ENCODE peak calls at places on chromosomes 12 and 14, in ten cellular contexts. One of them, this sample, is unnamed.

GRCh38 chr12:106774808-106775524 is 484 bp downstream of the RIC8B start:
- ATAC-seq in gastroesophageal sphincter: no peak
- ATAC-seq in central memory CD8-positive, alpha-beta T cell: peak; percentile 16
- ATAC-seq in activated naive CD8-positive, alpha-beta T cell treated with anti-CD3 and anti-CD28 coated beads, Interleukin-2, amount 50 U/mL, for 24 hours: peak; percentile 22
- ATAC-seq in pancreas: no peak
- ATAC-seq in memory B cell: no peak
- ATAC-seq in IMR-90: peak; percentile 27
- ATAC-seq in activated CD4-positive, alpha-beta T cell treated with anti-CD3 and anti-CD28 coated beads for 36 hours: peak; percentile 18
- ATAC-seq in heart left ventricle: no peak
- ATAC-seq in CD4-positive, CD25-positive, alpha-beta regulatory T cell: peak; percentile 2
- ATAC-seq in this sample: peak; percentile 3

GRCh38 chr12:91931110-91931509 is 214.5 kb downstream of the BTG1 start:
- ATAC-seq in gastroesophageal sphincter: peak; percentile 61
- ATAC-seq in central memory CD8-positive, alpha-beta T cell: no peak
- ATAC-seq in activated naive CD8-positive, alpha-beta T cell treated with anti-CD3 and anti-CD28 coated beads, Interleukin-2, amount 50 U/mL, for 24 hours: no peak
- ATAC-seq in pancreas: peak; percentile 87
- ATAC-seq in memory B cell: no peak
- ATAC-seq in IMR-90: no peak
- ATAC-seq in activated CD4-positive, alpha-beta T cell treated with anti-CD3 and anti-CD28 coated beads for 36 hours: no peak
- ATAC-seq in heart left ventricle: peak; percentile 39
- ATAC-seq in CD4-positive, CD25-positive, alpha-beta regulatory T cell: no peak
- ATAC-seq in this sample: peak; percentile 97

GRCh38 chr12:124695861-124696260 is 128.4 kb upstream of the NCOR2 start:
- ATAC-seq in gastroesophageal sphincter: no peak
- ATAC-seq in central memory CD8-positive, alpha-beta T cell: no peak
- ATAC-seq in activated naive CD8-positive, alpha-beta T cell treated with anti-CD3 and anti-CD28 coated beads, Interleukin-2, amount 50 U/mL, for 24 hours: no peak
- ATAC-seq in pancreas: peak; percentile 36
- ATAC-seq in memory B cell: no peak
- ATAC-seq in IMR-90: no peak
- ATAC-seq in activated CD4-positive, alpha-beta T cell treated with anti-CD3 and anti-CD28 coated beads for 36 hours: no peak
- ATAC-seq in heart left ventricle: peak; percentile 43
- ATAC-seq in CD4-positive, CD25-positive, alpha-beta regulatory T cell: no peak
- ATAC-seq in this sample: no peak

GRCh38 chr12:57142121-57142520 is 5.3 kb downstream of the LRP1-AS start:
- ATAC-seq in gastroesophageal sphincter: peak; percentile 54
- ATAC-seq in central memory CD8-positive, alpha-beta T cell: no peak
- ATAC-seq in activated naive CD8-positive, alpha-beta T cell treated with anti-CD3 and anti-CD28 coated beads, Interleukin-2, amount 50 U/mL, for 24 hours: no peak
- ATAC-seq in pancreas: peak; percentile 18
- ATAC-seq in memory B cell: no peak
- ATAC-seq in IMR-90: no peak
- ATAC-seq in activated CD4-positive, alpha-beta T cell treated with anti-CD3 and anti-CD28 coated beads for 36 hours: no peak
- ATAC-seq in heart left ventricle: peak; percentile 64
- ATAC-seq in CD4-positive, CD25-positive, alpha-beta regulatory T cell: no peak
- ATAC-seq in this sample: no peak

GRCh38 chr12:14007638-14008037 is 26.2 kb upstream of the GRIN2B start:
- ATAC-seq in gastroesophageal sphincter: no peak
- ATAC-seq in central memory CD8-positive, alpha-beta T cell: no peak
- ATAC-seq in activated naive CD8-positive, alpha-beta T cell treated with anti-CD3 and anti-CD28 coated beads, Interleukin-2, amount 50 U/mL, for 24 hours: no peak
- ATAC-seq in pancreas: no peak
- ATAC-seq in memory B cell: no peak
- ATAC-seq in IMR-90: no peak
- ATAC-seq in activated CD4-positive, alpha-beta T cell treated with anti-CD3 and anti-CD28 coated beads for 36 hours: no peak
- ATAC-seq in heart left ventricle: no peak
- ATAC-seq in CD4-positive, CD25-positive, alpha-beta regulatory T cell: no peak
- ATAC-seq in this sample: no peak

GRCh38 chr12:15899282-15899870 is 11.8 kb upstream of the DERA start:
- ATAC-seq in gastroesophageal sphincter: no peak
- ATAC-seq in central memory CD8-positive, alpha-beta T cell: no peak
- ATAC-seq in activated naive CD8-positive, alpha-beta T cell treated with anti-CD3 and anti-CD28 coated beads, Interleukin-2, amount 50 U/mL, for 24 hours: no peak
- ATAC-seq in pancreas: peak; percentile 74
- ATAC-seq in memory B cell: peak; percentile 66
- ATAC-seq in IMR-90: no peak
- ATAC-seq in activated CD4-positive, alpha-beta T cell treated with anti-CD3 and anti-CD28 coated beads for 36 hours: no peak
- ATAC-seq in heart left ventricle: no peak
- ATAC-seq in CD4-positive, CD25-positive, alpha-beta regulatory T cell: peak; percentile 50
- ATAC-seq in this sample: peak; percentile 46

GRCh38 chr12:10197879-10198278 is 14.8 kb upstream of the GABARAPL1 start:
- ATAC-seq in gastroesophageal sphincter: no peak
- ATAC-seq in central memory CD8-positive, alpha-beta T cell: no peak
- ATAC-seq in activated naive CD8-positive, alpha-beta T cell treated with anti-CD3 and anti-CD28 coated beads, Interleukin-2, amount 50 U/mL, for 24 hours: no peak
- ATAC-seq in pancreas: no peak
- ATAC-seq in memory B cell: no peak
- ATAC-seq in IMR-90: no peak
- ATAC-seq in activated CD4-positive, alpha-beta T cell treated with anti-CD3 and anti-CD28 coated beads for 36 hours: no peak
- ATAC-seq in heart left ventricle: no peak
- ATAC-seq in CD4-positive, CD25-positive, alpha-beta regulatory T cell: no peak
- ATAC-seq in this sample: no peak

GRCh38 chr14:99543369-99543768 is 60.6 kb downstream of the CCDC85C start:
- ATAC-seq in gastroesophageal sphincter: no peak
- ATAC-seq in central memory CD8-positive, alpha-beta T cell: no peak
- ATAC-seq in activated naive CD8-positive, alpha-beta T cell treated with anti-CD3 and anti-CD28 coated beads, Interleukin-2, amount 50 U/mL, for 24 hours: no peak
- ATAC-seq in pancreas: no peak
- ATAC-seq in memory B cell: no peak
- ATAC-seq in IMR-90: no peak
- ATAC-seq in activated CD4-positive, alpha-beta T cell treated with anti-CD3 and anti-CD28 coated beads for 36 hours: no peak
- ATAC-seq in heart left ventricle: no peak
- ATAC-seq in CD4-positive, CD25-positive, alpha-beta regulatory T cell: no peak
- ATAC-seq in this sample: no peak

GRCh38 chr14:101849125-101849524 is 87.6 kb downstream of the PPP2R5C start:
- ATAC-seq in gastroesophageal sphincter: no peak
- ATAC-seq in central memory CD8-positive, alpha-beta T cell: peak; percentile 8
- ATAC-seq in activated naive CD8-positive, alpha-beta T cell treated with anti-CD3 and anti-CD28 coated beads, Interleukin-2, amount 50 U/mL, for 24 hours: no peak
- ATAC-seq in pancreas: no peak
- ATAC-seq in memory B cell: peak; percentile 74
- ATAC-seq in IMR-90: no peak
- ATAC-seq in activated CD4-positive, alpha-beta T cell treated with anti-CD3 and anti-CD28 coated beads for 36 hours: no peak
- ATAC-seq in heart left ventricle: peak; percentile 62
- ATAC-seq in CD4-positive, CD25-positive, alpha-beta regulatory T cell: no peak
- ATAC-seq in this sample: no peak

GRCh38 chr12:103766028-103766427 is 75.0 kb downstream of the NT5DC3 start:
- ATAC-seq in gastroesophageal sphincter: no peak
- ATAC-seq in central memory CD8-positive, alpha-beta T cell: no peak
- ATAC-seq in activated naive CD8-positive, alpha-beta T cell treated with anti-CD3 and anti-CD28 coated beads, Interleukin-2, amount 50 U/mL, for 24 hours: no peak
- ATAC-seq in pancreas: no peak
- ATAC-seq in memory B cell: no peak
- ATAC-seq in IMR-90: no peak
- ATAC-seq in activated CD4-positive, alpha-beta T cell treated with anti-CD3 and anti-CD28 coated beads for 36 hours: no peak
- ATAC-seq in heart left ventricle: no peak
- ATAC-seq in CD4-positive, CD25-positive, alpha-beta regulatory T cell: no peak
- ATAC-seq in this sample: no peak

GRCh38 chr12:32541754-32542374 is 137.2 kb upstream of the DNM1L start:
- ATAC-seq in gastroesophageal sphincter: peak; percentile 48
- ATAC-seq in central memory CD8-positive, alpha-beta T cell: no peak
- ATAC-seq in activated naive CD8-positive, alpha-beta T cell treated with anti-CD3 and anti-CD28 coated beads, Interleukin-2, amount 50 U/mL, for 24 hours: no peak
- ATAC-seq in pancreas: peak; percentile 77
- ATAC-seq in memory B cell: no peak
- ATAC-seq in IMR-90: peak; percentile 35
- ATAC-seq in activated CD4-positive, alpha-beta T cell treated with anti-CD3 and anti-CD28 coated beads for 36 hours: no peak
- ATAC-seq in heart left ventricle: no peak
- ATAC-seq in CD4-positive, CD25-positive, alpha-beta regulatory T cell: no peak
- ATAC-seq in this sample: no peak

GRCh38 chr12:87870061-87870460 is 159.1 kb downstream of the C12orf50 start:
- ATAC-seq in gastroesophageal sphincter: no peak
- ATAC-seq in central memory CD8-positive, alpha-beta T cell: no peak
- ATAC-seq in activated naive CD8-positive, alpha-beta T cell treated with anti-CD3 and anti-CD28 coated beads, Interleukin-2, amount 50 U/mL, for 24 hours: no peak
- ATAC-seq in pancreas: no peak
- ATAC-seq in memory B cell: no peak
- ATAC-seq in IMR-90: peak; percentile 43
- ATAC-seq in activated CD4-positive, alpha-beta T cell treated with anti-CD3 and anti-CD28 coated beads for 36 hours: no peak
- ATAC-seq in heart left ventricle: no peak
- ATAC-seq in CD4-positive, CD25-positive, alpha-beta regulatory T cell: no peak
- ATAC-seq in this sample: no peak

GRCh38 chr12:113167868-113168267 is 17.4 kb downstream of the DDX54 start:
- ATAC-seq in gastroesophageal sphincter: no peak
- ATAC-seq in central memory CD8-positive, alpha-beta T cell: no peak
- ATAC-seq in activated naive CD8-positive, alpha-beta T cell treated with anti-CD3 and anti-CD28 coated beads, Interleukin-2, amount 50 U/mL, for 24 hours: no peak
- ATAC-seq in pancreas: no peak
- ATAC-seq in memory B cell: no peak
- ATAC-seq in IMR-90: no peak
- ATAC-seq in activated CD4-positive, alpha-beta T cell treated with anti-CD3 and anti-CD28 coated beads for 36 hours: no peak
- ATAC-seq in heart left ventricle: no peak
- ATAC-seq in CD4-positive, CD25-positive, alpha-beta regulatory T cell: no peak
- ATAC-seq in this sample: no peak

GRCh38 chr12:123050913-123051312 is 70.4 kb downstream of the ARL6IP4 start:
- ATAC-seq in gastroesophageal sphincter: no peak
- ATAC-seq in central memory CD8-positive, alpha-beta T cell: no peak
- ATAC-seq in activated naive CD8-positive, alpha-beta T cell treated with anti-CD3 and anti-CD28 coated beads, Interleukin-2, amount 50 U/mL, for 24 hours: no peak
- ATAC-seq in pancreas: no peak
- ATAC-seq in memory B cell: no peak
- ATAC-seq in IMR-90: peak; percentile 7
- ATAC-seq in activated CD4-positive, alpha-beta T cell treated with anti-CD3 and anti-CD28 coated beads for 36 hours: peak; percentile 16
- ATAC-seq in heart left ventricle: peak; percentile 29
- ATAC-seq in CD4-positive, CD25-positive, alpha-beta regulatory T cell: no peak
- ATAC-seq in this sample: no peak

GRCh38 chr14:92567173-92567725 is 53.7 kb downstream of the RIN3 start:
- ATAC-seq in gastroesophageal sphincter: no peak
- ATAC-seq in central memory CD8-positive, alpha-beta T cell: no peak
- ATAC-seq in activated naive CD8-positive, alpha-beta T cell treated with anti-CD3 and anti-CD28 coated beads, Interleukin-2, amount 50 U/mL, for 24 hours: no peak
- ATAC-seq in pancreas: no peak
- ATAC-seq in memory B cell: no peak
- ATAC-seq in IMR-90: no peak
- ATAC-seq in activated CD4-positive, alpha-beta T cell treated with anti-CD3 and anti-CD28 coated beads for 36 hours: no peak
- ATAC-seq in heart left ventricle: no peak
- ATAC-seq in CD4-positive, CD25-positive, alpha-beta regulatory T cell: no peak
- ATAC-seq in this sample: no peak

GRCh38 chr14:91392623-91393303 is 24.9 kb downstream of the CCDC88C start:
- ATAC-seq in gastroesophageal sphincter: no peak
- ATAC-seq in central memory CD8-positive, alpha-beta T cell: no peak
- ATAC-seq in activated naive CD8-positive, alpha-beta T cell treated with anti-CD3 and anti-CD28 coated beads, Interleukin-2, amount 50 U/mL, for 24 hours: no peak
- ATAC-seq in pancreas: no peak
- ATAC-seq in memory B cell: peak; percentile 61
- ATAC-seq in IMR-90: no peak
- ATAC-seq in activated CD4-positive, alpha-beta T cell treated with anti-CD3 and anti-CD28 coated beads for 36 hours: no peak
- ATAC-seq in heart left ventricle: peak; percentile 43
- ATAC-seq in CD4-positive, CD25-positive, alpha-beta regulatory T cell: no peak
- ATAC-seq in this sample: peak; percentile 69

GRCh38 chr14:39381366-39381765 is 50.9 kb downstream of the FBXO33 start:
- ATAC-seq in gastroesophageal sphincter: no peak
- ATAC-seq in central memory CD8-positive, alpha-beta T cell: no peak
- ATAC-seq in activated naive CD8-positive, alpha-beta T cell treated with anti-CD3 and anti-CD28 coated beads, Interleukin-2, amount 50 U/mL, for 24 hours: no peak
- ATAC-seq in pancreas: no peak
- ATAC-seq in memory B cell: no peak
- ATAC-seq in IMR-90: no peak
- ATAC-seq in activated CD4-positive, alpha-beta T cell treated with anti-CD3 and anti-CD28 coated beads for 36 hours: no peak
- ATAC-seq in heart left ventricle: no peak
- ATAC-seq in CD4-positive, CD25-positive, alpha-beta regulatory T cell: no peak
- ATAC-seq in this sample: no peak

GRCh38 chr14:53127832-53128231 is 25.3 kb downstream of the DDHD1 start:
- ATAC-seq in gastroesophageal sphincter: no peak
- ATAC-seq in central memory CD8-positive, alpha-beta T cell: no peak
- ATAC-seq in activated naive CD8-positive, alpha-beta T cell treated with anti-CD3 and anti-CD28 coated beads, Interleukin-2, amount 50 U/mL, for 24 hours: peak; percentile 63
- ATAC-seq in pancreas: no peak
- ATAC-seq in memory B cell: peak; percentile 77
- ATAC-seq in IMR-90: no peak
- ATAC-seq in activated CD4-positive, alpha-beta T cell treated with anti-CD3 and anti-CD28 coated beads for 36 hours: peak; percentile 44
- ATAC-seq in heart left ventricle: no peak
- ATAC-seq in CD4-positive, CD25-positive, alpha-beta regulatory T cell: peak; percentile 43
- ATAC-seq in this sample: no peak

GRCh38 chr12:64744422-64745258 is 14.6 kb downstream of the GNS start:
- ATAC-seq in gastroesophageal sphincter: no peak
- ATAC-seq in central memory CD8-positive, alpha-beta T cell: no peak
- ATAC-seq in activated naive CD8-positive, alpha-beta T cell treated with anti-CD3 and anti-CD28 coated beads, Interleukin-2, amount 50 U/mL, for 24 hours: no peak
- ATAC-seq in pancreas: peak; percentile 84
- ATAC-seq in memory B cell: no peak
- ATAC-seq in IMR-90: peak; percentile 58
- ATAC-seq in activated CD4-positive, alpha-beta T cell treated with anti-CD3 and anti-CD28 coated beads for 36 hours: no peak
- ATAC-seq in heart left ventricle: no peak
- ATAC-seq in CD4-positive, CD25-positive, alpha-beta regulatory T cell: no peak
- ATAC-seq in this sample: peak; percentile 63

GRCh38 chr12:110694330-110694891 is 5.5 kb upstream of the HVCN1 start:
- ATAC-seq in gastroesophageal sphincter: peak; percentile 55
- ATAC-seq in central memory CD8-positive, alpha-beta T cell: no peak
- ATAC-seq in activated naive CD8-positive, alpha-beta T cell treated with anti-CD3 and anti-CD28 coated beads, Interleukin-2, amount 50 U/mL, for 24 hours: no peak
- ATAC-seq in pancreas: peak; percentile 59
- ATAC-seq in memory B cell: no peak
- ATAC-seq in IMR-90: no peak
- ATAC-seq in activated CD4-positive, alpha-beta T cell treated with anti-CD3 and anti-CD28 coated beads for 36 hours: no peak
- ATAC-seq in heart left ventricle: peak; percentile 67
- ATAC-seq in CD4-positive, CD25-positive, alpha-beta regulatory T cell: no peak
- ATAC-seq in this sample: no peak

GRCh38 chr12:13067322-13067721 is 23.1 kb downstream of the FAM234B start:
- ATAC-seq in gastroesophageal sphincter: no peak
- ATAC-seq in central memory CD8-positive, alpha-beta T cell: peak; percentile 36
- ATAC-seq in activated naive CD8-positive, alpha-beta T cell treated with anti-CD3 and anti-CD28 coated beads, Interleukin-2, amount 50 U/mL, for 24 hours: peak; percentile 40
- ATAC-seq in pancreas: no peak
- ATAC-seq in memory B cell: no peak
- ATAC-seq in IMR-90: no peak
- ATAC-seq in activated CD4-positive, alpha-beta T cell treated with anti-CD3 and anti-CD28 coated beads for 36 hours: no peak
- ATAC-seq in heart left ventricle: no peak
- ATAC-seq in CD4-positive, CD25-positive, alpha-beta regulatory T cell: no peak
- ATAC-seq in this sample: no peak

GRCh38 chr12:45381351-45381750 is 165.5 kb downstream of the ANO6 start:
- ATAC-seq in gastroesophageal sphincter: no peak
- ATAC-seq in central memory CD8-positive, alpha-beta T cell: no peak
- ATAC-seq in activated naive CD8-positive, alpha-beta T cell treated with anti-CD3 and anti-CD28 coated beads, Interleukin-2, amount 50 U/mL, for 24 hours: no peak
- ATAC-seq in pancreas: no peak
- ATAC-seq in memory B cell: no peak
- ATAC-seq in IMR-90: peak; percentile 32
- ATAC-seq in activated CD4-positive, alpha-beta T cell treated with anti-CD3 and anti-CD28 coated beads for 36 hours: no peak
- ATAC-seq in heart left ventricle: no peak
- ATAC-seq in CD4-positive, CD25-positive, alpha-beta regulatory T cell: no peak
- ATAC-seq in this sample: peak; percentile 54

GRCh38 chr12:32466986-32467711 is 67.8 kb downstream of the FGD4 start:
- ATAC-seq in gastroesophageal sphincter: no peak
- ATAC-seq in central memory CD8-positive, alpha-beta T cell: no peak
- ATAC-seq in activated naive CD8-positive, alpha-beta T cell treated with anti-CD3 and anti-CD28 coated beads, Interleukin-2, amount 50 U/mL, for 24 hours: no peak
- ATAC-seq in pancreas: no peak
- ATAC-seq in memory B cell: no peak
- ATAC-seq in IMR-90: no peak
- ATAC-seq in activated CD4-positive, alpha-beta T cell treated with anti-CD3 and anti-CD28 coated beads for 36 hours: no peak
- ATAC-seq in heart left ventricle: no peak
- ATAC-seq in CD4-positive, CD25-positive, alpha-beta regulatory T cell: no peak
- ATAC-seq in this sample: no peak